ENCODE peak calls at places on chromosomes 5 and 9, in eight cellular contexts. H is RWPE1, L is H9, T is endothelial cell of umbilical vein, I is mammary epithelial cell, V is OCI-LY7, J is fibroblast of pulmonary artery, P is WTC11. Z is an unnamed sample.

GRCh38 chr5:78829811-78830499 is 155.2 kb downstream of the ARSB start:
- DNase-seq in H (no peak), L (no peak), T (no peak), I (no peak), V (no peak), J (no peak), P (no peak), Z (no peak)

GRCh38 chr9:135262248-135262647 is 174.8 kb downstream of the OLFM1 start:
- DNase-seq in H (no peak), L (no peak), T (no peak), I (no peak), V (no peak), J (no peak), P (no peak), Z (no peak)

GRCh38 chr9:122821278-122821952 is 7.0 kb downstream of the PDCL start:
- DNase-seq in H (no peak), L (no peak), T (peak), I (no peak), V (no peak), J (peak), P (no peak), Z (no peak)

GRCh38 chr5:149310947-149311675 is 34.2 kb upstream of the GRPEL2 start:
- DNase-seq in H (peak), L (peak), T (peak), I (no peak), V (no peak), J (peak), P (no peak), Z (no peak)

GRCh38 chr5:142671801-142672200 is 14.1 kb downstream of the FGF1 start:
- DNase-seq in H (peak), L (no peak), T (no peak), I (peak), V (no peak), J (peak), P (no peak), Z (no peak)

GRCh38 chr5:111282798-111283197 is 58.6 kb downstream of the CAMK4 start:
- DNase-seq in H (no peak), L (no peak), T (no peak), I (no peak), V (no peak), J (no peak), P (no peak), Z (no peak)

GRCh38 chr9:69755205-69755604 is 4.6 kb downstream of the PTAR1 start:
- DNase-seq in H (no peak), L (no peak), T (no peak), I (no peak), V (no peak), J (no peak), P (no peak), Z (no peak)

GRCh38 chr5:59722875-59723274 is 170.7 kb downstream of the PDE4D start:
- DNase-seq in H (peak), L (no peak), T (peak), I (peak), V (no peak), J (peak), P (no peak), Z (no peak)

GRCh38 chr5:79962580-79963222 is 28.4 kb downstream of the MTX3 start:
- DNase-seq in H (no peak), L (no peak), T (no peak), I (no peak), V (no peak), J (no peak), P (no peak), Z (no peak)

GRCh38 chr5:107215581-107215980 is 455.2 kb downstream of the EFNA5 start:
- DNase-seq in H (no peak), L (no peak), T (peak), I (peak), V (no peak), J (peak), P (no peak), Z (no peak)

GRCh38 chr9:16726718-16727451 is 143.6 kb downstream of the BNC2 start:
- DNase-seq in H (peak), L (peak), T (peak), I (peak), V (no peak), J (peak), P (peak), Z (no peak)

GRCh38 chr5:10699987-10700386 is 61.0 kb downstream of the DAP start:
- DNase-seq in H (no peak), L (no peak), T (no peak), I (no peak), V (peak), J (no peak), P (no peak), Z (no peak)

GRCh38 chr5:175752826-175753535 is 95.1 kb downstream of the HRH2 start:
- DNase-seq in H (peak), L (no peak), T (no peak), I (no peak), V (no peak), J (no peak), P (no peak), Z (no peak)

GRCh38 chr5:63960646-63961045 is 1.6 kb downstream of the HTR1A start:
- DNase-seq in H (no peak), L (no peak), T (no peak), I (no peak), V (no peak), J (no peak), P (peak), Z (no peak)

GRCh38 chr5:133117166-133117929 is 65.5 kb downstream of the HSPA4 start:
- DNase-seq in H (no peak), L (no peak), T (no peak), I (no peak), V (no peak), J (no peak), P (no peak), Z (no peak)

GRCh38 chr5:109479260-109479860 is 69.6 kb upstream of the PJA2 start:
- DNase-seq in H (no peak), L (no peak), T (peak), I (no peak), V (peak), J (peak), P (no peak), Z (no peak)

GRCh38 chr9:8734760-8735159 is 935.2 kb upstream of the DMAC1 start:
- DNase-seq in H (no peak), L (peak), T (peak), I (no peak), V (no peak), J (no peak), P (peak), Z (no peak)

GRCh38 chr9:125330587-125330986 is 69.0 kb downstream of the GAPVD1 start:
- DNase-seq in H (no peak), L (no peak), T (no peak), I (no peak), V (no peak), J (no peak), P (no peak), Z (no peak)

GRCh38 chr9:75086443-75087278 is 1.3 kb downstream of the NMRK1 start:
- DNase-seq in H (no peak), L (no peak), T (peak), I (no peak), V (no peak), J (no peak), P (peak), Z (no peak)

GRCh38 chr9:78982849-78983248 is 588.9 kb upstream of the TLE4 start:
- DNase-seq in H (no peak), L (no peak), T (no peak), I (peak), V (no peak), J (peak), P (no peak), Z (no peak)

GRCh38 chr9:113828211-113828610 is 47.9 kb upstream of the ZNF618 start:
- DNase-seq in H (no peak), L (no peak), T (peak), I (no peak), V (no peak), J (no peak), P (no peak), Z (no peak)

GRCh38 chr5:107123014-107123413 is 547.7 kb downstream of the EFNA5 start:
- DNase-seq in H (no peak), L (no peak), T (no peak), I (no peak), V (no peak), J (no peak), P (no peak), Z (no peak)

GRCh38 chr5:141846031-141846430 is 32.2 kb downstream of the PCDH1 start:
- DNase-seq in H (no peak), L (peak), T (no peak), I (no peak), V (no peak), J (peak), P (peak), Z (no peak)

GRCh38 chr5:38124321-38124720 is 134.0 kb upstream of the EGFLAM start:
- DNase-seq in H (no peak), L (no peak), T (no peak), I (no peak), V (no peak), J (no peak), P (no peak), Z (no peak)

GRCh38 chr9:116066221-116066620 is 87.4 kb upstream of the PAPPA start:
- DNase-seq in H (no peak), L (no peak), T (no peak), I (no peak), V (no peak), J (peak), P (no peak), Z (no peak)

GRCh38 chr9:86682240-86682639 is 265.1 kb downstream of the GAS1 start:
- DNase-seq in H (no peak), L (no peak), T (no peak), I (no peak), V (no peak), J (no peak), P (no peak), Z (no peak)

GRCh38 chr9:93684806-93685553 is 108.6 kb downstream of the PHF2 start:
- DNase-seq in H (peak), L (peak), T (peak), I (no peak), V (no peak), J (peak), P (peak), Z (no peak)

GRCh38 chr5:8057764-8058163 is 188.8 kb downstream of the MTRR start:
- DNase-seq in H (no peak), L (no peak), T (no peak), I (no peak), V (no peak), J (peak), P (no peak), Z (no peak)

GRCh38 chr9:137494104-137494544 is 35.0 kb upstream of the NSMF start:
- DNase-seq in H (no peak), L (no peak), T (no peak), I (no peak), V (no peak), J (no peak), P (no peak), Z (no peak)

GRCh38 chr5:116492016-116492623 is 82.5 kb downstream of the SEMA6A start:
- DNase-seq in H (peak), L (no peak), T (no peak), I (peak), V (peak), J (peak), P (no peak), Z (no peak)

GRCh38 chr5:92353107-92354030 is 970.3 kb upstream of the ARRDC3 start:
- DNase-seq in H (no peak), L (no peak), T (no peak), I (peak), V (no peak), J (peak), P (no peak), Z (no peak)

GRCh38 chr5:170273968-170274710 is 23.4 kb downstream of the LCP2 start:
- DNase-seq in H (peak), L (peak), T (peak), I (peak), V (peak), J (peak), P (peak), Z (no peak)
- TF ChIP-seq CTCF in H (no peak), L (peak), T (no peak), I (no peak), V (peak), J (peak), P (no peak), Z (peak)

GRCh38 chr9:4923580-4924544 is 61.2 kb upstream of the JAK2 start:
- DNase-seq in H (peak), L (no peak), T (peak), I (peak), V (peak), J (peak), P (no peak), Z (no peak)
- TF ChIP-seq CTCF in H (no peak), L (peak), T (peak), I (peak), V (peak), J (peak), P (no peak), Z (peak)

GRCh38 chr9:107246259-107247254 is 36.5 kb upstream of the RAD23B start:
- DNase-seq in H (no peak), L (peak), T (no peak), I (no peak), V (peak), J (no peak), P (peak), Z (no peak)
- TF ChIP-seq CTCF in H (no peak), L (peak), T (no peak), I (no peak), V (peak), J (peak), P (peak), Z (no peak)

GRCh38 chr5:126354012-126354856 is 69.0 kb upstream of the GRAMD2B start:
- DNase-seq in H (peak), L (no peak), T (peak), I (peak), V (peak), J (peak), P (no peak), Z (no peak)
- TF ChIP-seq CTCF in H (peak), L (peak), T (peak), I (peak), V (peak), J (peak), P (no peak), Z (peak)

GRCh38 chr5:178695560-178695959 is 34.9 kb downstream of the ZNF354A start:
- DNase-seq in H (peak), L (no peak), T (no peak), I (peak), V (no peak), J (no peak), P (no peak), Z (no peak)

GRCh38 chr5:178685386-178686059 is 44.9 kb downstream of the ZNF354A start:
- DNase-seq in H (no peak), L (no peak), T (no peak), I (no peak), V (no peak), J (no peak), P (no peak), Z (no peak)

GRCh38 chr5:178688551-178688950 is 41.9 kb downstream of the ZNF354A start:
- DNase-seq in H (no peak), L (no peak), T (no peak), I (peak), V (no peak), J (no peak), P (no peak), Z (no peak)

DNA sequence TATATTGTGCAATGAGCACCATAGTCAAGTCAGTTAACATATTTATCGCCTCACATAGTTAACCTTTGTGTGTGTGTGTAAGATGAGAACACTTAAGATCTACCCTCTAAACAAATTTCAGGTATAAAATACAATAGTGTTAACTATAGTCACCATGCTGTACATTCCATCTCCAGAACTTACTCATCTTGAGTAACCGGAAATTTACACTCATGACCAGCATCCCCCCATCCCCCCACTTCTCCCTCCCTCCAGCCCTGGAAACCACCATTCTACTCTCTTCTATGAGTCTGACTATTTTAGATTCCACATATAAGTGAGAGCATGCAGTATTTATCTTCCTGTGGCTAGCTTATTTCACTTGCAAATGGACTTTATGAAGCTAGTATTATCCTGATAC is 40.3 kb downstream of the ZNF354A start:
- DNase-seq in H (peak), L (no peak), T (no peak), I (peak), V (no peak), J (no peak), P (no peak), Z (no peak)
- TF ChIP-seq CTCF in H (no peak), L (no peak), T (no peak), I (no peak), V (no peak), J (no peak), P (no peak), Z (no peak)

DNA sequence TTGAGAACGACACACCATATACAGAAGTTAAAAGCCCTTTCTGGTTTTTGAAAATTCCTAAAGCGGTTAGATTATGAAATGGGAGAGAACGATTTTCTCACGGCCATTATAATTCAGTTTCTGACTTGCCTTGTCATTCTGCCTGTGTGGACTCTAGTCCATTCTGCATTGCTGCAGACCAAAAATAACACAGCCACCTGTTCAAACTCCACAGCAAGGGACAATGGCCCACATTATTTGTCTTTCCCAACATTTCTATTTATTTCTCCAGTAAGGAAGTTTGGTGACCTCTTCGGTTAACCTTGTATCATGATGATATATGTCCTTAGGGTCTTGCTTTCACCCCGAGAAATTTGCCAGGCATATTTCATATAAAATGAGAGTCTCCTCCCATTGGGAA is 497.7 kb downstream of the BRINP1 start:
- DNase-seq in H (no peak), L (no peak), T (no peak), I (no peak), V (no peak), J (no peak), P (no peak), Z (no peak)
- TF ChIP-seq CTCF in H (no peak), L (no peak), T (no peak), I (no peak), V (no peak), J (no peak), P (no peak), Z (no peak)

DNA sequence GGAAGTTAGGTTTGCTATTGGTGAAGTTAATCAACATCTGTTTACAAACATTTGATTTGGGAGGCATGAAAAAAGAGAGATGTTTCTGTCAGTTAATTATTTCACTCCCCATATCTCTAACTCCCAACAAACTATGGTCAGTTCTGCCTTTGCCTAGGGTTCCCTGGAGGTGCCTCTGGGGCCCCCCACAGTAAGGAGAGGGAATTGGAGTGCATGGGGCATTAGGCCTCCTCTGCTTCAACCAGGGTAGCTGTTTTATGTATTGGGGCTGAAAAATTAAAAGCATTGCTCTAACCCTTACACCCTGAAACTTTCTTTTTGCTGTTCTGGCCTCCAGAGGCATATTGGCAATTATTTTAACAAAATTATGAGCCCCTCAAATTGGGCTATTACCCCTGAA is 32.3 kb downstream of the RUSC2 start:
- DNase-seq in H (no peak), L (no peak), T (no peak), I (no peak), V (no peak), J (no peak), P (peak), Z (no peak)
- TF ChIP-seq CTCF in H (no peak), L (peak), T (no peak), I (no peak), V (peak), J (peak), P (no peak), Z (no peak)

DNA sequence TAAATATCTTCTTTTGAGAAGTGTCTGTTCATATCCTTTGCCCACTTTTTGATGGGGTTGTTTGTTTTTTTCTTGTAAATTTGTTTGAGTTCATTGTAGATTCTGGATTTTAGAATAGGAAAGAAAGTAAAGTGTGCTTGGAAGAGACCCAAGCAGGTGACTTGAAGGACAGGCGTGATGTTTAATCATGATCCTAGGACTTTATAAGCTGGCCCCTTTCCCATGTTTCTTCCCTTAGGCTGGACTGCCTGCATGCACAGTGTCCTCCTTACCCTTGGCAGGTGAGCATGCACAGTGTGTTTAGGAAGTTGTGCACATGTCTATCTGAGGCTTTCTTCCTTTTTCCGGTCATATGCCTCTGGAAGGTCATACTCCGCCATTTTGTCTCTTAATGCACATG is 61.3 kb downstream of the ISOC1 start:
- DNase-seq in H (no peak), L (no peak), T (no peak), I (no peak), V (no peak), J (no peak), P (no peak), Z (no peak)
- TF ChIP-seq CTCF in H (no peak), L (no peak), T (no peak), I (no peak), V (no peak), J (no peak), P (no peak), Z (no peak)

Z was measured in natural killer cell.